ENCODE peak calls at places on chromosomes 11 and 22, in four cellular contexts. Z, K, Y and D are unnamed samples.

GRCh38 chr11:17343907-17344306 is 7.7 kb upstream of the NCR3LG1 start:
- DNase-seq in Z (peak), K (no peak), Y (no peak), D (no peak)

GRCh38 chr11:16195659-16196058 is 160.7 kb downstream of the SOX6 start:
- DNase-seq in Z (peak), K (no peak), Y (no peak), D (peak)

GRCh38 chr22:33101550-33101949 is 43.4 kb upstream of the SYN3 start:
- DNase-seq in Z (no peak), K (peak), Y (no peak), D (no peak)

GRCh38 chr11:3866206-3866605 is 10.7 kb downstream of the STIM1 start:
- DNase-seq in Z (no peak), K (peak), Y (peak), D (no peak)

GRCh38 chr11:95456704-95457491 is 225.9 kb upstream of the SESN3 start:
- DNase-seq in Z (no peak), K (no peak), Y (no peak), D (no peak)

GRCh38 chr11:83691387-83692088 is 405.4 kb upstream of the CCDC90B start:
- DNase-seq in Z (no peak), K (peak), Y (peak), D (no peak)

GRCh38 chr22:29914165-29914564 is 31.2 kb downstream of the MTMR3 start:
- DNase-seq in Z (peak), K (no peak), Y (no peak), D (peak)

GRCh38 chr11:46521947-46522681 is 71.7 kb downstream of the AMBRA1 start:
- DNase-seq in Z (no peak), K (no peak), Y (no peak), D (no peak)

GRCh38 chr11:28017816-28018215 is 90.1 kb downstream of the KIF18A start:
- DNase-seq in Z (peak), K (no peak), Y (no peak), D (no peak)

GRCh38 chr11:15473954-15474837 is 359.5 kb downstream of the INSC start:
- DNase-seq in Z (no peak), K (no peak), Y (no peak), D (no peak)

GRCh38 chr11:76707293-76707825 is 36.8 kb upstream of the LRRC32 start:
- DNase-seq in Z (no peak), K (no peak), Y (no peak), D (no peak)

GRCh38 chr11:82818399-82819043 is 81.7 kb downstream of the PRCP start:
- DNase-seq in Z (no peak), K (no peak), Y (no peak), D (no peak)

GRCh38 chr22:26942301-26942927 is 285.0 kb downstream of the MIAT start:
- DNase-seq in Z (no peak), K (no peak), Y (no peak), D (no peak)

GRCh38 chr22:27412866-27413445 is 388.6 kb downstream of the MN1 start:
- DNase-seq in Z (no peak), K (no peak), Y (no peak), D (no peak)

GRCh38 chr11:109192864-109193263 is 229.1 kb upstream of the C11orf87 start:
- DNase-seq in Z (no peak), K (no peak), Y (no peak), D (no peak)
- H3K4me3 ChIP-seq in Z (no peak), K (no peak), Y (no peak), D (no peak)

DNA sequence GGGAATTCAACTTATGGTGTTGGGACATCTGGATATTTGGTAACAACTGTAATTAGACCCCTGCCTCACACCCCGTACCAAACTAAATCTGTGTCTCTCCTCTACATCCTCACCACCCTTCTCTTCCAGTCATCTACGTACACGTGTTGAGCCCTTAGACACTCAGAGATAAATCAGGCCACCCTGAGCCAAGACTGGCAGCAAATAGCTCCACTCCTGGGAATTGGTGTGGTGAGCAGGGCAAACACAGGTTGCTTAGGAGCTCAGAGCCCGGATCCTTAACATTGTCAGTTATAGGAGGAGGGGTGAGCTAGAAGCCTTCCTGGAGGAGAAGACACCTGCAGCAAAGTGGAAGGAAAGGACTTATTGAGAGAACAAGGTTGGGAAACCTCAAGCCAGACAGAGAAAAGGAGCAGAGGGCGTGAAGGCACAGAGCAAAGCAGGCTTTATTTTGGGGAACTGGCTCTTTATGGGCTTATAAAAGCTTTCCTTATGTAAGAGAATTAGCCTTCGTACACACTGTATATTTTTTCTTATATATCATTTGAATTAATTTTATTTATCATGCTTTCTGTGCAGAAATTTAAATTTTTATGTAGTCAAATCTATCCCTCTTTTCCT is 36.9 kb upstream of the KLHL35 start:
- DNase-seq in Z (no peak), K (no peak), Y (no peak), D (no peak)
- TF ChIP-seq CTCF in Z (no peak), K (no peak), Y (no peak), D (no peak)

GRCh38 chr11:131077340-131077739 is 161.1 kb upstream of the SNX19 start:
- DNase-seq in Z (no peak), K (no peak), Y (no peak), D (no peak)
- H3K4me3 ChIP-seq in Z (no peak), K (no peak), Y (no peak), D (no peak)

GRCh38 chr11:91773090-91773489 is 451.5 kb upstream of the FAT3 start:
- DNase-seq in Z (no peak), K (no peak), Y (no peak), D (no peak)

GRCh38 chr11:91778758-91779157 is 445.9 kb upstream of the FAT3 start:
- DNase-seq in Z (no peak), K (no peak), Y (no peak), D (no peak)

DNA sequence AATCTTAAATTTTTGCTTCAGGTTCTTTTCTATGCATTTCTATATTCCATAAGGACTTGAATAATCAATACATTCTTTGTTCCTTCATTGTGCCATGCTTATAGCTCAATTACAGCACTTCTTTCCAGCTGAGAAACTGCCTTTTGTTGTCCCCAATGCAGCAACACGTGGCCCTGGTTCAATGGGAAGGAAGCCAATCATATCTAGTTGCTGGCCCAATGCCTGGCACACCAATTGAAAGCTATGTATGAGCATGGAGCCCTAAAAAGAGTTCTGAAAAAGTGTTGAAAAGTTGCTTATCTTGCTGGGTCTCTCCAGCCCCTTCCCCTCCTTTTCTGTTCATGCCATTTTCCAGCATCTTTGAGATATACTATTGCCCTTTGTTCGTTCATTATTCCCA is 448.0 kb upstream of the FAT3 start:
- DNase-seq in Z (no peak), K (no peak), Y (no peak), D (no peak)
- TF ChIP-seq CTCF in Z (no peak), K (no peak), Y (no peak), D (no peak)

GRCh38 chr22:37219534-37219933 is 7.3 kb upstream of the SSTR3 start:
- DNase-seq in Z (no peak), K (no peak), Y (no peak), D (no peak)
- H3K4me3 ChIP-seq in Z (no peak), K (no peak), Y (no peak), D (no peak)

GRCh38 chr11:10298342-10298741 is 4.3 kb upstream of the SBF2 start:
- DNase-seq in Z (no peak), K (peak), Y (no peak), D (peak)
- TF ChIP-seq CTCF in Z (peak), K (peak), Y (no peak), D (peak)